ENCODE peak calls at places on chromosomes 5 and 9, in four cellular contexts. One of them, this sample, is unnamed.

GRCh38 chr5:159786901-159787691 is 129.2 kb upstream of the ADRA1B start:
- DNase-seq in ovary: no peak
- DNase-seq in tibial nerve: peak
- DNase-seq in uterus: peak
- DNase-seq in this sample: no peak

GRCh38 chr9:120856700-120857099 is 14.0 kb upstream of the PSMD5 start:
- DNase-seq in ovary: no peak
- DNase-seq in tibial nerve: no peak
- DNase-seq in uterus: no peak
- DNase-seq in this sample: no peak

GRCh38 chr5:60514152-60514551 is 185.8 kb downstream of the DEPDC1B start:
- DNase-seq in ovary: no peak
- DNase-seq in tibial nerve: no peak
- DNase-seq in uterus: no peak
- DNase-seq in this sample: no peak

GRCh38 chr5:25339541-25339940 is 694.8 kb upstream of the CDH10 start:
- DNase-seq in ovary: no peak
- DNase-seq in tibial nerve: no peak
- DNase-seq in uterus: no peak
- DNase-seq in this sample: no peak

GRCh38 chr5:150440948-150441812 is 8.4 kb downstream of the RPS14 start:
- DNase-seq in ovary: no peak
- DNase-seq in tibial nerve: no peak
- DNase-seq in uterus: no peak
- DNase-seq in this sample: no peak

GRCh38 chr5:39193553-39194465 is 25.6 kb downstream of the FYB1 start:
- DNase-seq in ovary: no peak
- DNase-seq in tibial nerve: no peak
- DNase-seq in uterus: no peak
- DNase-seq in this sample: no peak

GRCh38 chr9:37575921-37576721 is at the start of gene FBXO10:
- DNase-seq in ovary: peak
- DNase-seq in tibial nerve: peak
- DNase-seq in uterus: peak
- DNase-seq in this sample: no peak

GRCh38 chr5:154464435-154464834 is 13.6 kb downstream of the HAND1 start:
- DNase-seq in ovary: no peak
- DNase-seq in tibial nerve: no peak
- DNase-seq in uterus: no peak
- DNase-seq in this sample: no peak

GRCh38 chr5:173726848-173727557 is 110.6 kb upstream of the BOD1 start:
- DNase-seq in ovary: no peak
- DNase-seq in tibial nerve: no peak
- DNase-seq in uterus: no peak
- DNase-seq in this sample: no peak

GRCh38 chr5:139863855-139864558 is 68.4 kb downstream of the PSD2 start:
- DNase-seq in ovary: peak
- DNase-seq in tibial nerve: peak
- DNase-seq in uterus: peak
- DNase-seq in this sample: no peak

GRCh38 chr9:72883867-72884266 is 69.0 kb downstream of the ALDH1A1 start:
- DNase-seq in ovary: no peak
- DNase-seq in tibial nerve: no peak
- DNase-seq in uterus: no peak
- DNase-seq in this sample: no peak

GRCh38 chr5:107954254-107954653 is 283.5 kb upstream of the EFNA5 start:
- DNase-seq in ovary: no peak
- DNase-seq in tibial nerve: no peak
- DNase-seq in uterus: no peak
- DNase-seq in this sample: no peak

GRCh38 chr9:83981126-83981871 is 694 bp downstream of the RMI1 start:
- DNase-seq in ovary: no peak
- DNase-seq in tibial nerve: no peak
- DNase-seq in uterus: no peak
- DNase-seq in this sample: no peak

GRCh38 chr5:2562036-2562435 is 189.4 kb downstream of the IRX2 start:
- DNase-seq in ovary: no peak
- DNase-seq in tibial nerve: no peak
- DNase-seq in uterus: no peak
- DNase-seq in this sample: no peak

GRCh38 chr5:18305288-18305899 is 671.1 kb downstream of the TAF11L14 start:
- DNase-seq in ovary: no peak
- DNase-seq in tibial nerve: no peak
- DNase-seq in uterus: no peak
- DNase-seq in this sample: no peak

GRCh38 chr9:21096172-21096900 is 18.6 kb upstream of the IFNB1 start:
- DNase-seq in ovary: no peak
- DNase-seq in tibial nerve: no peak
- DNase-seq in uterus: no peak
- DNase-seq in this sample: no peak

GRCh38 chr5:159257007-159257406 is 6.1 kb upstream of the UBLCP1 start:
- DNase-seq in ovary: no peak
- DNase-seq in tibial nerve: no peak
- DNase-seq in uterus: no peak
- DNase-seq in this sample: no peak

GRCh38 chr9:12680341-12680740 is 12.8 kb upstream of the TYRP1 start:
- DNase-seq in ovary: no peak
- DNase-seq in tibial nerve: no peak
- DNase-seq in uterus: no peak
- DNase-seq in this sample: no peak

GRCh38 chr5:59810041-59810440 is 83.5 kb downstream of the PDE4D start:
- DNase-seq in ovary: peak
- DNase-seq in tibial nerve: peak
- DNase-seq in uterus: peak
- DNase-seq in this sample: peak

GRCh38 chr9:72041775-72042194 is 18.6 kb downstream of the C9orf57 start:
- DNase-seq in ovary: peak
- DNase-seq in tibial nerve: no peak
- DNase-seq in uterus: peak
- DNase-seq in this sample: no peak

GRCh38 chr5:80736730-80737129 is 81.9 kb upstream of the DHFR start:
- DNase-seq in ovary: no peak
- DNase-seq in tibial nerve: no peak
- DNase-seq in uterus: no peak
- DNase-seq in this sample: no peak

GRCh38 chr9:115985657-115986056 is 167.9 kb upstream of the PAPPA start:
- DNase-seq in ovary: no peak
- DNase-seq in tibial nerve: no peak
- DNase-seq in uterus: no peak
- DNase-seq in this sample: no peak

GRCh38 chr5:65809817-65810531 is 88.0 kb downstream of the NLN start:
- DNase-seq in ovary: peak
- DNase-seq in tibial nerve: peak
- DNase-seq in uterus: peak
- DNase-seq in this sample: no peak

GRCh38 chr9:26856413-26857032 is 36.1 kb downstream of the CAAP1 start:
- DNase-seq in ovary: no peak
- DNase-seq in tibial nerve: no peak
- DNase-seq in uterus: no peak
- DNase-seq in this sample: no peak

GRCh38 chr9:25677301-25678146 is 720 bp downstream of the TUSC1 start:
- DNase-seq in ovary: peak
- DNase-seq in tibial nerve: peak
- DNase-seq in uterus: peak
- DNase-seq in this sample: no peak

GRCh38 chr5:113212244-113212920 is 222.4 kb downstream of the TSSK1B start:
- DNase-seq in ovary: peak
- DNase-seq in tibial nerve: no peak
- DNase-seq in uterus: no peak
- DNase-seq in this sample: no peak

GRCh38 chr5:140551872-140552271 is 4.4 kb downstream of the EIF4EBP3 start:
- DNase-seq in ovary: no peak
- DNase-seq in tibial nerve: no peak
- DNase-seq in uterus: no peak
- DNase-seq in this sample: no peak

GRCh38 chr9:93155716-93156474 is 21.8 kb upstream of the NINJ1 start:
- DNase-seq in ovary: no peak
- DNase-seq in tibial nerve: no peak
- DNase-seq in uterus: no peak
- DNase-seq in this sample: no peak

DNA sequence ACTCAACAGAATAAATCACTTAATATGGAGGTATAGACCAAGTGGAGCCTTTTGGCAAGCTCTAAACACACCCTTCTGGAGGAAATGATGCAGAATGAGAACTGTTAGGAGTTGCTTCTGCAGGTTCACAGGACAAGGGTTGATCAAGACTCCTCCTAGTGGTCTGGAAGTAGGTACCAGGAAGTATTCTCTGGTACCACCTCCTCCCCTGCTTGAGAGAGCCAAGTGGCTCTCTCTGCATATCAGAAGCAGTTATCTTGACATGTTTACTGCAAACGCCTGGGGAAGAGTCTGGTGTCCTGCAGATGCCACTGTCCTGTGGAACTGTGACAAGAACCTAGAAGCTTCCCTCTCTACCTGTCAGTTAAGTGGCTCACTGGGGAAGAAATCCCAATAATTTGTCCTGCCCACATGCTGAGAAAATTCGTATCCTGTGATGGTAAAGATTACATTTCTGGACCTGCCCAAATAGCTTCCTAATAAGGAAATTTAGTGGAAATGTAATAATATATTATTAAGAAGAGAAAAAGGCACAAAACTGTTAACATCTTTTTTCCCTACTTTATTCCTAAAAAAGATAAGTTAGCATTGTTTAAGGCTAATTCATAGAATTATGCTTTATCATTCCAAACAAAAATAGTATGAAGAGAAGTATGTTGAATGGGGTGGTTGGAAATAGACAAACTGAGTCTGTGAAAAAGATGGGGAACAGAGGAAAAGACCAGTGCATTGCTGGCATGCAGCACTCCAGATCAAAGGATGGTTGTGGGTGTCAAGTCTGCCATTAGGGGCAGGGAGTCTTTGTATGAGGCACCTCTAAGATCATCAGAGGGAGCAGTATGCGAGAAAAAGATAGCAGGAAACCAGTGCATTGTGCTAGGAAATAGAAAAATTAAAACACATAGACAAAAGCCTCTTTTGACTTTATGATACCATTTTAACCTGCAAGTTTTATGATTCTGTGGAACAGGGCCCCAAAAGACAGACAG is 118.8 kb downstream of the CDC42SE2 start:
- DNase-seq in ovary: no peak
- DNase-seq in tibial nerve: no peak
- DNase-seq in uterus: no peak
- DNase-seq in this sample: no peak
- TF ChIP-seq POLR2A in ovary: no peak
- TF ChIP-seq POLR2A in tibial nerve: no peak
- TF ChIP-seq POLR2A in uterus: no peak
- TF ChIP-seq POLR2A in this sample: no peak

DNA sequence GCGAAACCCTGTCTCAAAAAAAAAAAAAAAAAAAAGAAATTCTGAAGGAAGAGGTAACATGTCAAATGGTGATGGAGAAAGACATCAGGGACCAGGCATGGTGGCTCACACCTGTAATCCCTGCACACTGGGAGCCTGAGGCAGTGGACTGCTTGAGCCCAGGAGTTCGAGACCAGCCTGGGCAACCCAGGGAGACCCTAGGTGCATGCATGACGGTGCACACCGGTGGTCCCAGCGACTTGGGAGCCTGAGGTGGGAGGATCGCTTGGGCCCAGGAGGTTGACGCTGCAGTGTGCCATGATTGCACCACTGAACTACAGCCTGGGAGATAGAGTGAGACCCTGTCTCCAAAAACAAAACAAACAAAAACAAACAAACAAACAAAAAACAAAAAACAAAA is 1.8 kb downstream of the ISCA1 start:
- DNase-seq in ovary: no peak
- DNase-seq in tibial nerve: no peak
- DNase-seq in uterus: no peak
- DNase-seq in this sample: no peak
- H3K4me3 ChIP-seq in ovary: no peak
- H3K4me3 ChIP-seq in tibial nerve: no peak
- H3K4me3 ChIP-seq in uterus: peak
- H3K4me3 ChIP-seq in this sample: no peak

DNA sequence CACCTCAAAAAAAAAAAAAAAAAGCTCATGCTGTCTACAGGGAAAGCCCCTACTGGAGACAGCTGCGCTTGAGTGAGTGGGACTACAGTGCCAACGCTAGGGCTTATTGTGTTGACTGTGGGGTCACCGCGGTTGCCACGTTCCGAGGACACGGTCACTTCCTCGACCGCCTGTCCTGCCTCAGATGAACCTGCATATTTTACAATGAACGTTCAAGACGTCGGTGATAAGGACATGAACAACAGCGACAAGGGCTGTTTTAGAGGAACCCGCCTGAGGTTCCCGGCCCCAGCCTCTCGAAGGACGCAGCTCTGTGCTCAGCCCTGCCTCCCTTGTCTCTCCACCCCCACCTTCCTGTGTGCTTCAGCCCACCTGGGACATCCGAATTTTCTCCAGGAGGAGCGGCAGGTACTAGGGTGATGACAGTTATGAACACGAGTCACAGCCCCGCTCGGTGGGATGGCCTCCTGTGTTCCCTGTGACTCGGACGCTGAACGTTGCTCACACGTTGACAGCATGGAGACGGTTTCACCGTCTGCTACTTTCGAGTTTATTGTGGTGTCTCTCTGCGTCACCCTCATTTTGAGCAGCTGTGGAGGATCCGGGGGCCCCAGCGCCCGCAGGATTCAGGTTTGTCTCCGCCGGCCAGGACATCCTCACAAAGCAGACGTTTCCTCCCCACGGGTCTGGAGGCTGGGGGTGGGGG is 11.3 kb upstream of the DIPK1B start:
- DNase-seq in ovary: no peak
- DNase-seq in tibial nerve: no peak
- DNase-seq in uterus: no peak
- DNase-seq in this sample: no peak
- TF ChIP-seq POLR2A in ovary: no peak
- TF ChIP-seq POLR2A in tibial nerve: no peak
- TF ChIP-seq POLR2A in uterus: no peak
- TF ChIP-seq POLR2A in this sample: no peak

DNA sequence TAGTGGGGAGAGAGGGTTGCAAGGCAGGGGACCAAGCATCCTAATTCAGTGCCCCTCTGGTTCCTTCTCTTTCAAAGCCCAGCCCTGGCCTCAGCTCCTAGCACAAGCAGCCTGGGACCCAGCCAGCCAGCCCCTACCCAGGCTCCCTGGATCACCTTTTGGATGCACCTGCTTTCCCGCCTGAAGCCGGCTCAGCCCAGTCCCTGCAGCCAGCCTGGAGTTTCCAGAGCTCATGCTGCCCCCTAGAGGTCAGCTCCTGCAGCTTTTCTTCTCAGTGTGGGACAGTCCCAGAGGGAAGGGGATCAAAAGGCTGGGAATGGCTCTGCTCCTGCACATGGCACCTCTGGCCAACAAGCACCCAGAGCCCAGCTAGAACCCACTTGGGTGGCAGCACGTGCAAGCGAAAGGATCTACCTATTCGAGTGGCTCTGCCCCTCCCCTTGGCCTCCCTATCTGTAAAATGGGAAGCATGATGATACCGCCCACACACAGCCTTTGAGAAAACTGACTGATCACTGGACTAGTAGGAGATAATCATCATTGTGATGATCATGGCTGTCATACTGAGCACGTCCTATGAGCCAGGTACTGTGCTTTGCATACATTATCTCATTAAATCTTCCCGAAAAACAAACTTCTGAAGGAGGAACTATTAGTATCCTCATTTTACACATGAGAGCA is 48.6 kb upstream of the C5orf58 start:
- DNase-seq in ovary: peak
- DNase-seq in tibial nerve: peak
- DNase-seq in uterus: peak
- DNase-seq in this sample: no peak
- H3K4me3 ChIP-seq in ovary: no peak
- H3K4me3 ChIP-seq in tibial nerve: no peak
- H3K4me3 ChIP-seq in uterus: no peak
- H3K4me3 ChIP-seq in this sample: no peak

GRCh38 chr5:168291281-168291960 is at the start of gene WWC1:
- DNase-seq in ovary: no peak
- DNase-seq in tibial nerve: no peak
- DNase-seq in uterus: no peak
- DNase-seq in this sample: no peak
- TF ChIP-seq POLR2A in ovary: no peak
- TF ChIP-seq POLR2A in tibial nerve: no peak
- TF ChIP-seq POLR2A in uterus: peak
- TF ChIP-seq POLR2A in this sample: no peak